ENCODE peak calls at places on chromosomes 1 and 21, in four cellular contexts. One of them, this sample, is unnamed.

GRCh38 chr1:76006234-76006633 is 68.3 kb upstream of the ST6GALNAC3 start:
- DNase-seq in H54: no peak
- DNase-seq in ovary: no peak
- DNase-seq in body of pancreas: no peak
- DNase-seq in this sample: no peak

GRCh38 chr1:226987623-226988336 is 47.7 kb downstream of the COQ8A start:
- DNase-seq in body of pancreas: no peak
- DNase-seq in ovary: no peak
- DNase-seq in H54: no peak
- DNase-seq in this sample: no peak

GRCh38 chr1:234962340-234962989 is 166.2 kb downstream of the TOMM20 start:
- DNase-seq in body of pancreas: peak
- DNase-seq in ovary: peak
- DNase-seq in H54: peak
- DNase-seq in this sample: peak

GRCh38 chr21:44304846-44305245 is 5.0 kb downstream of the PFKL start:
- DNase-seq in ovary: peak
- DNase-seq in H54: peak
- DNase-seq in body of pancreas: peak
- DNase-seq in this sample: no peak

GRCh38 chr1:219066631-219067349 is 106.9 kb upstream of the LYPLAL1 start:
- DNase-seq in H54: no peak
- DNase-seq in ovary: no peak
- DNase-seq in body of pancreas: no peak
- DNase-seq in this sample: no peak

GRCh38 chr1:224780736-224781135 is 148.7 kb upstream of the DNAH14 start:
- DNase-seq in ovary: no peak
- DNase-seq in H54: no peak
- DNase-seq in body of pancreas: no peak
- DNase-seq in this sample: no peak

GRCh38 chr1:154182342-154183044 is 9.4 kb downstream of the TPM3 start:
- DNase-seq in body of pancreas: peak
- DNase-seq in H54: peak
- DNase-seq in ovary: peak
- DNase-seq in this sample: peak

GRCh38 chr1:63698001-63698838 is 75.6 kb upstream of the ROR1 start:
- DNase-seq in body of pancreas: peak
- DNase-seq in H54: no peak
- DNase-seq in ovary: peak
- DNase-seq in this sample: peak

GRCh38 chr1:172895761-172896160 is 155.0 kb downstream of the TNFSF18 start:
- DNase-seq in body of pancreas: no peak
- DNase-seq in ovary: no peak
- DNase-seq in H54: no peak
- DNase-seq in this sample: no peak

GRCh38 chr1:52825868-52826267 is 16.7 kb upstream of the ZYG11A start:
- DNase-seq in ovary: no peak
- DNase-seq in body of pancreas: no peak
- DNase-seq in H54: no peak
- DNase-seq in this sample: no peak

GRCh38 chr1:228105996-228106799 is 2.9 kb downstream of the MRPL55 start:
- DNase-seq in body of pancreas: no peak
- DNase-seq in ovary: no peak
- DNase-seq in H54: no peak
- DNase-seq in this sample: no peak

GRCh38 chr1:87800006-87800405 is 471.3 kb downstream of the LMO4 start:
- DNase-seq in ovary: no peak
- DNase-seq in body of pancreas: no peak
- DNase-seq in H54: no peak
- DNase-seq in this sample: no peak

GRCh38 chr1:107525146-107525545 is 384.3 kb downstream of the NTNG1 start:
- DNase-seq in body of pancreas: no peak
- DNase-seq in ovary: no peak
- DNase-seq in H54: no peak
- DNase-seq in this sample: no peak

GRCh38 chr1:115467196-115467595 is 129.1 kb upstream of the NGF start:
- DNase-seq in body of pancreas: no peak
- DNase-seq in H54: no peak
- DNase-seq in ovary: no peak
- DNase-seq in this sample: no peak

GRCh38 chr1:8202182-8202905 is 115.6 kb upstream of the SLC45A1 start:
- DNase-seq in ovary: peak
- DNase-seq in H54: peak
- DNase-seq in body of pancreas: peak
- DNase-seq in this sample: peak

GRCh38 chr1:231799363-231799986 is 172.9 kb downstream of the DISC1 start:
- DNase-seq in H54: no peak
- DNase-seq in body of pancreas: no peak
- DNase-seq in ovary: peak
- DNase-seq in this sample: no peak

GRCh38 chr1:187987236-187987776 is 1158.6 kb downstream of the PLA2G4A start:
- DNase-seq in ovary: no peak
- DNase-seq in H54: no peak
- DNase-seq in body of pancreas: no peak
- DNase-seq in this sample: no peak

GRCh38 chr1:189606795-189607476 is 870.7 kb downstream of the BRINP3 start:
- DNase-seq in ovary: no peak
- DNase-seq in body of pancreas: no peak
- DNase-seq in H54: no peak
- DNase-seq in this sample: no peak

GRCh38 chr1:212106286-212106792 is 70.8 kb downstream of the DTL start:
- DNase-seq in H54: no peak
- DNase-seq in body of pancreas: no peak
- DNase-seq in ovary: no peak
- DNase-seq in this sample: no peak

GRCh38 chr21:36385909-36386642 is 884 bp downstream of the CHAF1B start:
- DNase-seq in H54: no peak
- DNase-seq in ovary: peak
- DNase-seq in body of pancreas: no peak
- DNase-seq in this sample: no peak

GRCh38 chr21:42063578-42064521 is 7.3 kb upstream of the UMODL1 start:
- DNase-seq in body of pancreas: peak
- DNase-seq in ovary: no peak
- DNase-seq in H54: no peak
- DNase-seq in this sample: no peak

DNA sequence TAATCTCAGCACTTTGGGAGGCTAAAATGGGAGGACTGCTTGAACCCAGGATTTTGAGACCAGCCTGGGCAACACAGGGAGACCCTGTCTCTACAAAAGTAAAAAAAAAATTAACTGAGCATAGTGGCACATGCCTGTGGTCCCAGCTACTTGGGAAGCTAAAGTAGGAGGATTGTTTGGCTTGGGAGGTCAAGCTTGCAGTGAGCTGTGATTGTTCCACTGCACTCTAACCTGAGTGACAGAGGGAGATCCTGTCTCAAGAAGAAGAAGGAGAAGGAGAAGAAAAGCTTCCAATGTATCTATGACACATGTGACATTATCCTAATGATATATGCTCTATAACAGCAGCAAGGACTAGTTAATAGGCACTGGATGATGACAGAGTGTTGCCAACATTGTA is 20.1 kb upstream of the ARHGAP29 start:
- DNase-seq in H54: no peak
- DNase-seq in body of pancreas: no peak
- DNase-seq in ovary: no peak
- DNase-seq in this sample: no peak
- TF ChIP-seq POLR2A in H54: no peak
- TF ChIP-seq POLR2A in body of pancreas: no peak
- TF ChIP-seq POLR2A in ovary: no peak
- TF ChIP-seq POLR2A in this sample: no peak

GRCh38 chr1:109618614-109619404 is 607 bp downstream of the GNAT2 start:
- DNase-seq in ovary: no peak
- DNase-seq in body of pancreas: no peak
- DNase-seq in H54: no peak
- DNase-seq in this sample: no peak

GRCh38 chr1:109619405-109619654 is at the start of gene GNAT2:
- DNase-seq in ovary: no peak
- DNase-seq in H54: no peak
- DNase-seq in body of pancreas: no peak
- DNase-seq in this sample: no peak

GRCh38 chr1:109620396-109620817 is 770 bp downstream of the AMPD2 start:
- DNase-seq in ovary: peak
- DNase-seq in H54: peak
- DNase-seq in body of pancreas: no peak
- DNase-seq in this sample: no peak

GRCh38 chr1:109620890-109621289 is 1.3 kb downstream of the AMPD2 start:
- DNase-seq in ovary: peak
- DNase-seq in body of pancreas: peak
- DNase-seq in H54: peak
- DNase-seq in this sample: peak

DNA sequence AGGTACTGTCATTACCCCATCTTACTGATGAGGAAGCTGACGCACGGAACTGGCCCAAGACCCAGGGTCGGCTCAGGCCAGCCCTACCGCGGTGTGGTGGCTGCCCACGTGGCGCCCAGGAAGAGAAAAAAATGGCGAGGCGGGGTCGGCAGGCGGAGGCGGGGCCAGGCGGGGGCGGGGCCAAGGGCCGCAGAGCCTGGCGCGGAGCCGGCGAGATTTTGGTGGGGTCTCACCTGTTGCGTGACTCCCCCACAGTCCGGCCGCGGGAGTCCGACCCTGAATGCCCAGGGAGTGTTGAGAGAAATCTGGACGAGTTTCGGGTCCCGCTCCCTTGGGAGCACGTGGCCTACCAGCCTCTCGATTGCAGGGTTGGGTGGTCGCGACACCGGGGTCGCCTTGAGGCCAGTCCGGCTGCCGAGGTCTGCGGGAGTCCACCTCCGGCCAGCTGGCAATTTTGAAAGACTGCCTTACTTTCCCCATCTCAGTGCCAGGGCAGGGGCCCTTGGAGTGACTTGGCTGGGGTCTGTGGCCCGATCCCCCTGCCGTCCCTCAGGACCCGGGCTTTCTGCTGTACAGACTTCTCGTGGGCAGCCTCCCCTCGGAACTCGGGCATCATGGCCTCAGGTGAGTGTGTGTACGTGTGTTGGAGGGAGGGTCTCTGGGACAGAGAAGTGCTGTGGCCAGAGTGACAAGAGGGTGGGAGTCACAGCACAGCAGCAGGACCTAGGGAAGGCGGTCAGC is at the start of gene AMPD2:
- DNase-seq in ovary: peak
- DNase-seq in H54: peak
- DNase-seq in body of pancreas: peak
- DNase-seq in this sample: peak
- TF ChIP-seq POLR2A in ovary: peak
- TF ChIP-seq POLR2A in H54: peak
- TF ChIP-seq POLR2A in body of pancreas: peak
- TF ChIP-seq POLR2A in this sample: no peak

GRCh38 chr1:236284291-236284711 is 2.5 kb upstream of the ERO1B start:
- DNase-seq in body of pancreas: no peak
- DNase-seq in ovary: no peak
- DNase-seq in H54: no peak
- DNase-seq in this sample: no peak
- TF ChIP-seq POLR2A in body of pancreas: no peak
- TF ChIP-seq POLR2A in ovary: no peak
- TF ChIP-seq POLR2A in H54: no peak
- TF ChIP-seq POLR2A in this sample: no peak

GRCh38 chr1:2194898-2195673 is 514 bp upstream of the FAAP20 start:
- DNase-seq in H54: peak
- DNase-seq in body of pancreas: peak
- DNase-seq in ovary: peak
- DNase-seq in this sample: peak

GRCh38 chr1:2195785-2196184 is 1.2 kb upstream of the FAAP20 start:
- DNase-seq in ovary: no peak
- DNase-seq in body of pancreas: no peak
- DNase-seq in H54: no peak
- DNase-seq in this sample: no peak

GRCh38 chr1:2192031-2192995 is 2.3 kb downstream of the FAAP20 start:
- DNase-seq in body of pancreas: peak
- DNase-seq in H54: no peak
- DNase-seq in ovary: peak
- DNase-seq in this sample: no peak

GRCh38 chr1:2193514-2194251 is 889 bp downstream of the FAAP20 start:
- DNase-seq in body of pancreas: no peak
- DNase-seq in H54: no peak
- DNase-seq in ovary: no peak
- DNase-seq in this sample: no peak

GRCh38 chr1:2194319-2194897 is at the start of gene FAAP20:
- DNase-seq in ovary: no peak
- DNase-seq in H54: peak
- DNase-seq in body of pancreas: peak
- DNase-seq in this sample: peak
- TF ChIP-seq POLR2A in ovary: peak
- TF ChIP-seq POLR2A in H54: peak
- TF ChIP-seq POLR2A in body of pancreas: no peak
- TF ChIP-seq POLR2A in this sample: peak

DNA sequence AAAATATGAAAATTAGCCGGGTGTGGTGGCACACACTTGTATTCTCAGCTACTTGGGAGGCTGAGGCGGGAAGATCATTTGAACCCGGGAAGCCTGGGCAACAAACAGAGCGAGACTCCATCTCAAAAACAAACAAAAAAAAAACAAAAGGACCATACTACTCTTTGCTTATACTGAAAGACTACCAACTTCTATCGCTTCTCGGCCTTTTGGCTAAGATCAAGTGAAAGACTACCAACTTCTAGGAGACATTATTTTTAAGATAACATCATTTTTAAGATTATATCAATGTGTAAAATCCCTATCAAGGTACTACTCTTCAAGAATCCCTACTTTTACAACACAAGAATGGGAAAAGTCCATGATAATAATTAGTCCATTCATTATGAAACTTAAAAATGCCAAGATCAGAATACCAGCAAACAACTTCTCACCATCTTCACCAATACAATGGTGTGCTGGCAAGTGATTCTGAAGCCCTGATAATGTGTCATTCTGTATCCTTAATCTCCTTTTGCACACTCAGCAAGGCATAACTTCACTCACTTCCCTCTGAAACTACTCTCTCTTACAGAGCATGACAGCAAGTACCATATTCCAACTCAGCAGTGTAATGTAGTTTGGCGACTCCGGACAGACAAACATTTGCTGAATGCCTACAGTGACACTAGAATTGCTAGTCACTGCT is 1.7 kb downstream of the PTP4A2 start:
- DNase-seq in ovary: no peak
- DNase-seq in body of pancreas: no peak
- DNase-seq in H54: no peak
- DNase-seq in this sample: no peak
- TF ChIP-seq POLR2A in ovary: no peak
- TF ChIP-seq POLR2A in body of pancreas: no peak
- TF ChIP-seq POLR2A in H54: no peak
- TF ChIP-seq POLR2A in this sample: no peak

GRCh38 chr21:33444499-33444898 is 35.3 kb downstream of the TMEM50B start:
- DNase-seq in H54: no peak
- DNase-seq in ovary: no peak
- DNase-seq in body of pancreas: no peak
- DNase-seq in this sample: no peak

GRCh38 chr21:33441489-33442477 is 38.0 kb downstream of the TMEM50B start:
- DNase-seq in H54: peak
- DNase-seq in body of pancreas: peak
- DNase-seq in ovary: no peak
- DNase-seq in this sample: no peak

GRCh38 chr21:33443174-33443573 is 36.6 kb downstream of the TMEM50B start:
- DNase-seq in ovary: no peak
- DNase-seq in H54: no peak
- DNase-seq in body of pancreas: no peak
- DNase-seq in this sample: no peak
- TF ChIP-seq POLR2A in ovary: no peak
- TF ChIP-seq POLR2A in H54: no peak
- TF ChIP-seq POLR2A in body of pancreas: no peak
- TF ChIP-seq POLR2A in this sample: no peak

GRCh38 chr1:15433471-15433870 is 4.8 kb upstream of the CTRC start:
- DNase-seq in body of pancreas: peak
- DNase-seq in H54: no peak
- DNase-seq in ovary: no peak
- DNase-seq in this sample: no peak
- TF ChIP-seq POLR2A in body of pancreas: no peak
- TF ChIP-seq POLR2A in H54: no peak
- TF ChIP-seq POLR2A in ovary: no peak
- TF ChIP-seq POLR2A in this sample: no peak

This sample was measured in heart left ventricle.